ENCODE peak calls at places on chromosomes 13 and 19, in ten cellular contexts. L is bronchial epithelial cell; D is thoracic aorta; Z is activated CD4-positive, alpha-beta memory T cell treated with anti-CD3 and anti-CD28 coated beads for 36 hours; R is BJ; N is frontal cortex; G is AG09319; W is right lobe of liver; E is fibroblast of the aortic adventitia; U is activated T-cell treated with anti-CD3 and anti-CD28 coated beads, Interleukin-2, amount 50 U/mL, for 24 hours. T is an unnamed sample.

GRCh38 chr13:21785990-21786389 is 115.1 kb downstream of the FGF9 start:
- DNase-seq in L (no peak), D (no peak), Z (no peak), R (no peak), N (no peak), G (no peak), W (no peak), E (no peak), U (no peak), T (no peak)

GRCh38 chr13:106548064-106548696 is 12.7 kb upstream of the EFNB2 start:
- DNase-seq in L (peak), D (no peak), Z (no peak), R (no peak), N (no peak), G (no peak), W (no peak), E (no peak), U (no peak), T (no peak)

GRCh38 chr19:33177417-33177976 is 16.6 kb upstream of the LRP3 start:
- DNase-seq in L (peak), D (peak), Z (no peak), R (no peak), N (no peak), G (no peak), W (no peak), E (no peak), U (no peak), T (no peak)

GRCh38 chr13:98110749-98111148 is 32.1 kb upstream of the FARP1 start:
- DNase-seq in L (no peak), D (no peak), Z (no peak), R (no peak), N (no peak), G (no peak), W (no peak), E (no peak), U (no peak), T (no peak)

GRCh38 chr13:59494560-59494970 is 669.2 kb downstream of the DIAPH3 start:
- DNase-seq in L (no peak), D (no peak), Z (no peak), R (peak), N (no peak), G (peak), W (no peak), E (peak), U (no peak), T (no peak)

GRCh38 chr13:46515793-46516192 is 37.2 kb upstream of the LRCH1 start:
- DNase-seq in L (no peak), D (no peak), Z (no peak), R (no peak), N (no peak), G (no peak), W (no peak), E (no peak), U (no peak), T (no peak)

GRCh38 chr19:4019578-4019977 is 12.0 kb downstream of the PIAS4 start:
- DNase-seq in L (no peak), D (no peak), Z (no peak), R (no peak), N (no peak), G (no peak), W (no peak), E (no peak), U (no peak), T (no peak)

GRCh38 chr13:43805071-43805468 is 18.3 kb upstream of the ENOX1 start:
- DNase-seq in L (peak), D (no peak), Z (peak), R (no peak), N (peak), G (no peak), W (no peak), E (peak), U (no peak), T (no peak)

GRCh38 chr13:33355470-33355869 is 69.9 kb upstream of the STARD13 start:
- DNase-seq in L (no peak), D (no peak), Z (no peak), R (no peak), N (no peak), G (peak), W (no peak), E (peak), U (no peak), T (no peak)

GRCh38 chr13:32720026-32720425 is 133.8 kb downstream of the PDS5B start:
- DNase-seq in L (peak), D (no peak), Z (no peak), R (no peak), N (peak), G (no peak), W (no peak), E (no peak), U (no peak), T (no peak)

GRCh38 chr19:7597689-7598088 is 2.0 kb downstream of the CAMSAP3 start:
- DNase-seq in L (no peak), D (no peak), Z (no peak), R (no peak), N (no peak), G (no peak), W (no peak), E (no peak), U (no peak), T (no peak)

GRCh38 chr19:49391581-49392399 is 3.7 kb downstream of the KASH5 start:
- DNase-seq in L (peak), D (no peak), Z (peak), R (no peak), N (peak), G (peak), W (peak), E (peak), U (peak), T (peak)

GRCh38 chr13:113545931-113546516 is 38.5 kb upstream of the TFDP1 start:
- DNase-seq in L (no peak), D (no peak), Z (no peak), R (no peak), N (no peak), G (no peak), W (no peak), E (no peak), U (no peak), T (no peak)

GRCh38 chr13:35499131-35500051 is 22.9 kb upstream of the MAB21L1 start:
- DNase-seq in L (no peak), D (no peak), Z (no peak), R (no peak), N (no peak), G (no peak), W (no peak), E (no peak), U (no peak), T (no peak)

GRCh38 chr19:10299545-10300458 is 9.8 kb downstream of the ZGLP1 start:
- DNase-seq in L (no peak), D (no peak), Z (no peak), R (no peak), N (no peak), G (no peak), W (no peak), E (no peak), U (no peak), T (no peak)

GRCh38 chr13:75902166-75903104 is 266.3 kb downstream of the LMO7 start:
- DNase-seq in L (no peak), D (no peak), Z (no peak), R (no peak), N (no peak), G (no peak), W (no peak), E (no peak), U (no peak), T (no peak)

GRCh38 chr19:21135433-21135832 is 6.4 kb upstream of the ZNF431 start:
- DNase-seq in L (no peak), D (no peak), Z (no peak), R (no peak), N (no peak), G (no peak), W (no peak), E (no peak), U (no peak), T (no peak)

GRCh38 chr13:40060318-40061007 is 405.0 kb downstream of the COG6 start:
- DNase-seq in L (peak), D (peak), Z (peak), R (peak), N (peak), G (no peak), W (no peak), E (peak), U (peak), T (no peak)

GRCh38 chr13:31909889-31910551 is 121.6 kb upstream of the FRY start:
- DNase-seq in L (peak), D (no peak), Z (peak), R (no peak), N (peak), G (no peak), W (peak), E (peak), U (no peak), T (peak)

GRCh38 chr13:33676700-33677048 is 141.3 kb upstream of the RFC3 start:
- DNase-seq in L (peak), D (no peak), Z (peak), R (no peak), N (peak), G (peak), W (peak), E (peak), U (no peak), T (no peak)

GRCh38 chr19:49475995-49476880 is 2.2 kb downstream of the FLT3LG start:
- DNase-seq in L (no peak), D (no peak), Z (peak), R (no peak), N (no peak), G (no peak), W (no peak), E (no peak), U (peak), T (peak)

GRCh38 chr19:29714953-29715694 is at the start of gene C19orf12:
- DNase-seq in L (no peak), D (no peak), Z (peak), R (no peak), N (peak), G (no peak), W (peak), E (peak), U (peak), T (no peak)

GRCh38 chr13:57557979-57558529 is 73.5 kb upstream of the PCDH17 start:
- DNase-seq in L (peak), D (no peak), Z (no peak), R (no peak), N (no peak), G (no peak), W (no peak), E (no peak), U (no peak), T (peak)

GRCh38 chr19:31269425-31270127 is 79.7 kb downstream of the TSHZ3 start:
- DNase-seq in L (no peak), D (no peak), Z (no peak), R (no peak), N (no peak), G (no peak), W (no peak), E (no peak), U (no peak), T (no peak)

GRCh38 chr13:30862707-30863106 is 43.4 kb upstream of the MEDAG start:
- DNase-seq in L (no peak), D (peak), Z (no peak), R (no peak), N (no peak), G (no peak), W (no peak), E (no peak), U (no peak), T (no peak)

GRCh38 chr13:82566864-82567263 is 1315.4 kb downstream of the SLITRK1 start:
- DNase-seq in L (no peak), D (no peak), Z (no peak), R (no peak), N (no peak), G (no peak), W (no peak), E (no peak), U (no peak), T (no peak)

GRCh38 chr19:52176574-52176973 is 5.2 kb upstream of the ZNF836 start:
- DNase-seq in L (no peak), D (no peak), Z (no peak), R (no peak), N (no peak), G (no peak), W (no peak), E (no peak), U (no peak), T (no peak)

GRCh38 chr19:41031926-41032325 is 40.8 kb downstream of the CYP2B6 start:
- DNase-seq in L (peak), D (no peak), Z (no peak), R (no peak), N (no peak), G (no peak), W (no peak), E (peak), U (no peak), T (no peak)

GRCh38 chr13:29435125-29435911 is 160.2 kb downstream of the SLC7A1 start:
- DNase-seq in L (peak), D (no peak), Z (no peak), R (peak), N (no peak), G (peak), W (no peak), E (peak), U (no peak), T (no peak)

GRCh38 chr13:26616126-26616525 is 58.6 kb downstream of the WASF3 start:
- DNase-seq in L (peak), D (no peak), Z (no peak), R (peak), N (no peak), G (no peak), W (no peak), E (peak), U (no peak), T (no peak)

GRCh38 chr19:38383743-38384142 is 4.1 kb downstream of the GGN start:
- DNase-seq in L (no peak), D (no peak), Z (no peak), R (no peak), N (no peak), G (no peak), W (no peak), E (no peak), U (no peak), T (no peak)

GRCh38 chr13:26721251-26721939 is 39.2 kb downstream of the GPR12 start:
- DNase-seq in L (no peak), D (no peak), Z (peak), R (no peak), N (no peak), G (no peak), W (no peak), E (no peak), U (peak), T (no peak)

GRCh38 chr19:41984961-41985360 is 9.1 kb downstream of the ATP1A3 start:
- DNase-seq in L (no peak), D (no peak), Z (no peak), R (no peak), N (no peak), G (no peak), W (no peak), E (no peak), U (no peak), T (no peak)

GRCh38 chr19:12779162-12779993 is 4.0 kb upstream of the HOOK2 start:
- DNase-seq in L (no peak), D (no peak), Z (no peak), R (no peak), N (no peak), G (peak), W (peak), E (peak), U (no peak), T (no peak)

GRCh38 chr19:30682576-30683536 is 310.7 kb downstream of the ZNF536 start:
- DNase-seq in L (peak), D (peak), Z (peak), R (peak), N (peak), G (peak), W (peak), E (peak), U (peak), T (peak)

GRCh38 chr19:17778621-17779280 is 16.2 kb upstream of the B3GNT3 start:
- DNase-seq in L (peak), D (no peak), Z (no peak), R (no peak), N (no peak), G (no peak), W (no peak), E (no peak), U (no peak), T (no peak)

GRCh38 chr13:99980201-99981114 is 1.1 kb upstream of the ZIC2 start:
- DNase-seq in L (peak), D (no peak), Z (peak), R (no peak), N (peak), G (peak), W (peak), E (peak), U (peak), T (no peak)

GRCh38 chr19:18543814-18544475 is 572 bp upstream of the FKBP8 start:
- DNase-seq in L (peak), D (no peak), Z (peak), R (no peak), N (peak), G (no peak), W (peak), E (peak), U (peak), T (peak)